ENCODE peak calls at places on chromosomes 2 and 18, in four cellular contexts. I is iPS DF 6.9, K is heart right ventricle, Y is A549. B is an unnamed sample.

GRCh38 chr18:72867721-72868665 is at the start of gene NETO1:
- DNase-seq in I (no peak), K (no peak), Y (no peak), B (no peak)

GRCh38 chr2:166044853-166045483 is 82.9 kb downstream of the SCN1A start:
- DNase-seq in I (no peak), K (no peak), Y (no peak), B (no peak)

GRCh38 chr2:121028577-121028976 is 256.4 kb downstream of the TFCP2L1 start:
- DNase-seq in I (no peak), K (no peak), Y (no peak), B (no peak)

GRCh38 chr2:233210843-233211600 is 40.5 kb upstream of the ATG16L1 start:
- DNase-seq in I (no peak), K (peak), Y (no peak), B (peak)

GRCh38 chr2:237060518-237061312 is 25.0 kb upstream of the COPS8 start:
- DNase-seq in I (peak), K (peak), Y (peak), B (no peak)

GRCh38 chr2:191927319-191927867 is 80.5 kb upstream of the CAVIN2 start:
- DNase-seq in I (no peak), K (peak), Y (peak), B (peak)

GRCh38 chr2:121520641-121520994 is 10.1 kb upstream of the RNU4ATAC start:
- DNase-seq in I (no peak), K (no peak), Y (no peak), B (no peak)

GRCh38 chr18:48688961-48689360 is 150.1 kb downstream of the CTIF start:
- DNase-seq in I (no peak), K (no peak), Y (no peak), B (no peak)

GRCh38 chr2:189954989-189955388 is 107.5 kb downstream of the MSTN start:
- DNase-seq in I (no peak), K (no peak), Y (no peak), B (no peak)

GRCh38 chr2:19835818-19836281 is 65.9 kb downstream of the TTC32 start:
- DNase-seq in I (no peak), K (no peak), Y (no peak), B (no peak)

GRCh38 chr18:48996901-48997463 is 46.2 kb upstream of the SMAD7 start:
- DNase-seq in I (no peak), K (no peak), Y (peak), B (no peak)

GRCh38 chr18:1408331-1408835 is 503.7 kb downstream of the ADCYAP1 start:
- DNase-seq in I (no peak), K (no peak), Y (no peak), B (no peak)

GRCh38 chr18:77777126-77777525 is 527.5 kb downstream of the GALR1 start:
- DNase-seq in I (no peak), K (no peak), Y (no peak), B (no peak)

GRCh38 chr2:230492107-230492506 is 76.1 kb downstream of the SP100 start:
- DNase-seq in I (no peak), K (no peak), Y (no peak), B (no peak)

GRCh38 chr2:232103140-232103737 is 141.7 kb downstream of the DIS3L2 start:
- DNase-seq in I (no peak), K (no peak), Y (no peak), B (no peak)

GRCh38 chr18:74930616-74931015 is 278.3 kb downstream of the PTGR3 start:
- DNase-seq in I (no peak), K (no peak), Y (no peak), B (no peak)

GRCh38 chr18:77206676-77207370 is 42.8 kb upstream of the GALR1 start:
- DNase-seq in I (no peak), K (no peak), Y (no peak), B (no peak)

GRCh38 chr2:196586511-196586991 is 53.0 kb upstream of the CCDC150 start:
- DNase-seq in I (no peak), K (no peak), Y (peak), B (no peak)

GRCh38 chr18:36905560-36905959 is 76.6 kb downstream of the KIAA1328 start:
- DNase-seq in I (no peak), K (no peak), Y (no peak), B (no peak)

GRCh38 chr2:110999626-111000025 is 121.1 kb upstream of the BCL2L11 start:
- DNase-seq in I (no peak), K (no peak), Y (no peak), B (no peak)

GRCh38 chr2:128503358-128504241 is 184.9 kb upstream of the HS6ST1 start:
- DNase-seq in I (no peak), K (no peak), Y (no peak), B (no peak)

GRCh38 chr2:193695367-193695766 is 1500.6 kb upstream of the TMEFF2 start:
- DNase-seq in I (no peak), K (no peak), Y (no peak), B (no peak)

GRCh38 chr2:55590810-55591440 is 26.5 kb downstream of the PPP4R3B start:
- DNase-seq in I (no peak), K (no peak), Y (peak), B (no peak)

GRCh38 chr18:79378416-79379250 is 17.1 kb upstream of the NFATC1 start:
- DNase-seq in I (peak), K (peak), Y (peak), B (peak)

GRCh38 chr2:181694271-181694670 is 14.0 kb upstream of the NEUROD1 start:
- DNase-seq in I (no peak), K (no peak), Y (no peak), B (no peak)

GRCh38 chr2:37671013-37671815 is at the start of gene CDC42EP3:
- DNase-seq in I (no peak), K (peak), Y (peak), B (peak)

GRCh38 chr2:72147303-72147970 is at the start of gene CYP26B1:
- DNase-seq in I (no peak), K (no peak), Y (no peak), B (peak)

GRCh38 chr2:133422946-133423345 is 145.3 kb downstream of the NCKAP5 start:
- DNase-seq in I (no peak), K (no peak), Y (no peak), B (no peak)

GRCh38 chr18:11791131-11791530 is 60.1 kb upstream of the CHMP1B start:
- DNase-seq in I (no peak), K (no peak), Y (no peak), B (no peak)

GRCh38 chr2:147873859-147874483 is 29.1 kb downstream of the ACVR2A start:
- DNase-seq in I (no peak), K (no peak), Y (no peak), B (no peak)

B was measured in pancreas.